ENCODE peak calls at places on chromosomes 11 and 22, in four cellular contexts. Y is AML-193, L is Calu3, P is right cardiac atrium. W is an unnamed sample.

GRCh38 chr11:45560935-45561330 is 104.5 kb downstream of the CHST1 start:
- DNase-seq in L (no peak), P (peak; percentile 57), Y (no peak), W (no peak)

GRCh38 chr11:96341237-96342130 is 1.5 kb downstream of the MAML2 start:
- DNase-seq in Y (peak; percentile 46), P (peak; percentile 37), L (peak; percentile 65), W (no peak)

GRCh38 chr11:61126266-61126665 is 24.0 kb downstream of the CD5 start:
- DNase-seq in L (no peak), Y (no peak), P (peak; percentile 68), W (no peak)

GRCh38 chr11:4181780-4182721 is 87.5 kb downstream of the RRM1 start:
- DNase-seq in Y (peak; percentile 63), P (peak; percentile 47), L (peak; percentile 83), W (peak; percentile 88)

GRCh38 chr22:46696225-46696518 is 41.9 kb downstream of the CERK start:
- DNase-seq in L (no peak), P (no peak), Y (no peak), W (no peak)

GRCh38 chr22:32226236-32227119 is 21.6 kb upstream of the RFPL2 start:
- DNase-seq in Y (no peak), P (no peak), L (no peak), W (no peak)

GRCh38 chr22:22936915-22937656 is 49.5 kb downstream of the IGLL5 start:
- DNase-seq in L (no peak), P (no peak), Y (no peak), W (no peak)

GRCh38 chr22:20979243-20979809 is 2.8 kb upstream of the LZTR1 start:
- DNase-seq in P (peak; percentile 83), L (peak; percentile 28), Y (no peak), W (no peak)

GRCh38 chr11:62856333-62856910 is 17.0 kb upstream of the WDR74 start:
- DNase-seq in Y (no peak), P (no peak), L (no peak), W (no peak)

GRCh38 chr11:78420796-78421209 is 3.2 kb upstream of the GAB2 start:
- DNase-seq in Y (no peak), P (peak; percentile 81), L (no peak), W (peak; percentile 37)

GRCh38 chr11:3380706-3381570 is 2.0 kb upstream of the ZNF195 start:
- DNase-seq in L (no peak), P (peak; percentile 40), Y (no peak), W (no peak)

GRCh38 chr22:35995772-35996171 is 32.9 kb downstream of the RBFOX2 start:
- DNase-seq in Y (no peak), P (peak; percentile 71), L (no peak), W (peak; percentile 15)

GRCh38 chr22:23262474-23263332 is 82.4 kb downstream of the BCR start:
- DNase-seq in L (no peak), Y (no peak), P (no peak), W (no peak)

GRCh38 chr11:111836766-111837165 is 34.6 kb downstream of the ALG9 start:
- DNase-seq in P (no peak), L (no peak), Y (no peak), W (no peak)

GRCh38 chr11:67648796-67649613 is 1.5 kb downstream of the ACY3 start:
- DNase-seq in L (no peak), Y (no peak), P (no peak), W (no peak)

GRCh38 chr11:127859941-127860354 is 727.4 kb downstream of the ETS1 start:
- DNase-seq in L (no peak), P (peak; percentile 20), Y (no peak), W (no peak)

GRCh38 chr11:132683602-132684001 is 848.7 kb downstream of the OPCML start:
- DNase-seq in Y (no peak), L (no peak), P (no peak), W (no peak)

GRCh38 chr11:122981388-122982264 is at the start of gene BSX:
- DNase-seq in P (peak; percentile 50), Y (peak; percentile 33), L (peak; percentile 41), W (peak; percentile 27)

GRCh38 chr22:30575011-30575671 is 676 bp upstream of the GAL3ST1 start:
- DNase-seq in L (no peak), Y (no peak), P (peak; percentile 68), W (no peak)

GRCh38 chr11:65478411-65479183 is 20.2 kb upstream of the MALAT1 start:
- DNase-seq in P (peak; percentile 77), Y (no peak), L (no peak), W (no peak)

GRCh38 chr11:128942807-128943430 is at the start of gene TP53AIP1:
- DNase-seq in L (no peak), P (no peak), Y (no peak), W (no peak)

GRCh38 chr22:43956383-43956782 is 1.1 kb downstream of the SAMM50 start:
- DNase-seq in L (no peak), P (no peak), Y (no peak), W (no peak)

GRCh38 chr22:31870890-31871289 is 73.4 kb upstream of the YWHAH start:
- DNase-seq in L (no peak), P (no peak), Y (no peak), W (no peak)

GRCh38 chr11:20601221-20601914 is 2.0 kb downstream of the SLC6A5 start:
- DNase-seq in P (no peak), L (no peak), Y (no peak), W (no peak)

GRCh38 chr11:102472127-102472526 is 19.6 kb upstream of the TMEM123 start:
- DNase-seq in P (no peak), Y (no peak), L (no peak), W (no peak)

GRCh38 chr11:83574516-83574915 is 288.3 kb upstream of the CCDC90B start:
- DNase-seq in Y (no peak), L (no peak), P (no peak), W (no peak)